ENCODE peak calls at places on chromosomes 4 and X, in eight cellular contexts. N is AG04450, O is heart left ventricle, J is psoas muscle, I is astrocyte, Y is tibial artery, G is left lung, Q is GM12878. A is an unnamed sample.

GRCh38 chr4:77203380-77204197 is 46.6 kb downstream of the CCNG2 start:
- DNase-seq in N (peak; percentile 61), J (peak; percentile 26), Q (peak; percentile 23), I (peak; percentile 62), G (peak; percentile 35), O (peak; percentile 61), Y (peak; percentile 72), A (no peak)

GRCh38 chrX:103674531-103675454 is 11.7 kb downstream of the MORF4L2 start:
- DNase-seq in O (no peak), I (no peak), N (no peak), Q (no peak), Y (no peak), G (no peak), J (no peak), A (no peak)

GRCh38 chr4:57077550-57078311 is 32.5 kb downstream of the IGFBP7 start:
- DNase-seq in G (no peak), O (no peak), I (peak; percentile 93), N (no peak), Y (no peak), Q (no peak), J (no peak), A (no peak)

GRCh38 chr4:108168672-108169562 is at the start of gene LEF1:
- DNase-seq in J (no peak), Q (no peak), N (no peak), O (no peak), I (peak; percentile 34), Y (no peak), G (no peak), A (no peak)

GRCh38 chrX:12788645-12789044 is 2.6 kb upstream of the PRPS2 start:
- DNase-seq in Y (no peak), J (no peak), I (no peak), G (no peak), O (no peak), Q (no peak), N (no peak), A (no peak)

GRCh38 chrX:120302434-120302833 is 8.8 kb downstream of the TMEM255A start:
- DNase-seq in Q (peak; percentile 61), I (no peak), O (no peak), G (peak; percentile 58), Y (no peak), J (no peak), N (no peak), A (peak; percentile 66)

GRCh38 chr4:8777320-8778196 is 94.1 kb downstream of the HMX1 start:
- DNase-seq in Y (no peak), J (no peak), O (no peak), N (no peak), G (no peak), I (no peak), Q (no peak), A (peak; percentile 34)

GRCh38 chrX:151870603-151871002 is 42.1 kb upstream of the MAGEA4 start:
- DNase-seq in Y (no peak), J (no peak), I (peak; percentile 90), O (no peak), G (no peak), Q (no peak), N (peak; percentile 55), A (no peak)

GRCh38 chr4:156598138-156598681 is 373.4 kb downstream of the PDGFC start:
- DNase-seq in G (peak; percentile 43), Y (no peak), O (no peak), I (peak; percentile 87), N (peak; percentile 24), J (no peak), Q (no peak), A (peak; percentile 26)

GRCh38 chrX:131392666-131393065 is 103.6 kb upstream of the IGSF1 start:
- DNase-seq in Q (no peak), Y (no peak), N (no peak), O (no peak), G (no peak), J (no peak), I (no peak), A (no peak)
- H3K9me3 ChIP-seq in Q (no peaks in the 10 kb centered on the region), Y (no peaks in the 10 kb centered on the region), N (peaks cover 3% of the 10 kb centered on the region), O (no peaks in the 10 kb centered on the region), G (no peaks in the 10 kb centered on the region), J (no peaks in the 10 kb centered on the region), I (no peaks in the 10 kb centered on the region), A (no peaks in the 10 kb centered on the region)

GRCh38 chr4:173827707-173828106 is 297.7 kb upstream of the HAND2 start:
- DNase-seq in N (no peak), Y (no peak), Q (no peak), O (no peak), G (no peak), J (no peak), I (no peak), A (no peak)
- TF ChIP-seq CTCF in N (no peak), Y (peak; percentile 10), Q (no peak), O (no peak), G (no peak), J (no peak), I (no peak), A (no peak)

DNA sequence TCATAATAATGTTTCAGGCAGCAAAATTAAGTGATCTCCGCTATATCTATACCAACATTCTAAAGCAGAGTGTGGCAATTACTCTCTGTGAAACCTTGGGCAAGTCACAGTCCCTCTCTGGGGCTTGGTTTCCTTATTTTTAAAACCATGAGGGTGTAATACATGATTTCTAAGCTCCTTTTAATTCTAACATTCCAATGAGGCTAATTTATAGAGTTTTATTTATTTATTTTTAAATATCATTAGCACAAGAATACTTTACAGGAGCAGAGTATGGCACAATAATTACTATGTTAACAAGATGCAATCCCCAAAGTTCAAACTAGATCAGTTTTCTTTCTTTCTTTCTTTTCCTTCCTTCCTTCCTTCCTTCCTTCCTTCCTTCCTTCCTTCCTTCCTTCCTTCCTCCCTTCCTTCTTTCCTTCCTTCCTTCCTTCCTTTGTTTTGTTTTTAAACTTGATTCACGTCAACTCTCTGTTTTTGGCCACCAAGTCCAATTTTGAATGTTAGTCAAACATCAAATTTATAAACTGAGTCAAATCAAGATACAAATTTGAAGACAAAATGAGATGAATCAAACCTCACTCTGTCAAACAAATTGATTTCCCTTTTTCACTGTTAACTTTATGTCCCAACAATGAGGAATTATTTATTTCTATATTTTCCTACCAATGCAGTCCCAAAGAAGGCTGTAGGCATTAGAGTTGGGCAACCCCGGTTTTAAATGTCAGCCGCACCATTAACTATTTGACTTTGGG is 50.2 kb upstream of the GPR174 start:
- DNase-seq in I (no peak), N (no peak), Q (no peak), O (no peak), J (no peak), G (no peak), Y (no peak), A (no peak)
- H3K27me3 ChIP-seq in I (no peaks in the 10 kb centered on the region), N (no peaks in the 10 kb centered on the region), Q (no peaks in the 10 kb centered on the region), O (no peaks in the 10 kb centered on the region), J (peaks cover 4% of the 10 kb centered on the region), G (no peaks in the 10 kb centered on the region), Y (no peaks in the 10 kb centered on the region), A (no peaks in the 10 kb centered on the region)

GRCh38 chr4:14800977-14801376 is 201.3 kb upstream of the CPEB2 start:
- DNase-seq in G (no peak), I (no peak), J (no peak), Q (no peak), O (no peak), N (no peak), Y (no peak), A (no peak)
- H3K9me3 ChIP-seq in G (no peaks in the 10 kb centered on the region), I (peaks cover 7% of the 10 kb centered on the region), J (no peaks in the 10 kb centered on the region), Q (peaks cover 4% of the 10 kb centered on the region), O (no peaks in the 10 kb centered on the region), N (peaks cover 4% of the 10 kb centered on the region), Y (no peaks in the 10 kb centered on the region), A (peaks cover 8% of the 10 kb centered on the region)

GRCh38 chr4:176967586-176967985 is 174.9 kb upstream of the VEGFC start:
- DNase-seq in G (no peak), J (no peak), O (no peak), N (no peak), Y (no peak), Q (no peak), I (no peak), A (no peak)

GRCh38 chr4:176959980-176960379 is 167.3 kb upstream of the VEGFC start:
- DNase-seq in J (no peak), N (no peak), Q (no peak), G (no peak), Y (no peak), I (no peak), O (no peak), A (no peak)

GRCh38 chr4:176969011-176969410 is 176.3 kb upstream of the VEGFC start:
- DNase-seq in Y (no peak), O (no peak), J (no peak), Q (no peak), N (no peak), I (no peak), G (no peak), A (no peak)

GRCh38 chr4:176964116-176964691 is 171.5 kb upstream of the VEGFC start:
- DNase-seq in N (no peak), Y (no peak), G (no peak), Q (no peak), J (no peak), O (no peak), I (no peak), A (no peak)
- TF ChIP-seq CTCF in N (peak; percentile 25), Y (no peak), G (no peak), Q (peak; percentile 25), J (no peak), O (no peak), I (no peak), A (peak; percentile 29)

DNA sequence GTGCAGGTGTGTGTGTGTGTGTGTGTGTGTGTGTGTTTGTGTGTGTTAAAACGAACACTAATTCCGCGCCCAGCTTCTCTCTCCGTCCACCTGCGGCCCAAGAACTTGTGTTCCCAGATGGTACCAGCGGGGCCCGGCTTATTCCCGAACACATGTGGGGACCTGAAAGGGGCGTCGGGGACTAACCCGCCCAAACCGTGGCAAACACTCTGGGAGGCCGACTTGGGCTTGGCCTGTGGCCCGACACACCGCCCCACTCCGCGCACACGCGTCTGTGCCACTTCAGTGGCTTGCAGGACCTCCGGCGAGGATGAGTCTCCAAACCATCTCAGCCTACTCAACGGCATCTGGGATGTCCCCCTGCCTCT is 870 bp upstream of the HHIP start:
- DNase-seq in G (peak; percentile 36), I (no peak), Y (peak; percentile 65), N (no peak), J (peak; percentile 16), Q (no peak), O (no peak), A (peak; percentile 53)
- H3K27me3 ChIP-seq in G (peaks cover 36% of the 10 kb centered on the region), I (no peaks in the 10 kb centered on the region), Y (no peaks in the 10 kb centered on the region), N (no peaks in the 10 kb centered on the region), J (peaks cover 49% of the 10 kb centered on the region), Q (peaks cover 17% of the 10 kb centered on the region), O (peaks cover 6% of the 10 kb centered on the region), A (peaks cover 42% of the 10 kb centered on the region)

DNA sequence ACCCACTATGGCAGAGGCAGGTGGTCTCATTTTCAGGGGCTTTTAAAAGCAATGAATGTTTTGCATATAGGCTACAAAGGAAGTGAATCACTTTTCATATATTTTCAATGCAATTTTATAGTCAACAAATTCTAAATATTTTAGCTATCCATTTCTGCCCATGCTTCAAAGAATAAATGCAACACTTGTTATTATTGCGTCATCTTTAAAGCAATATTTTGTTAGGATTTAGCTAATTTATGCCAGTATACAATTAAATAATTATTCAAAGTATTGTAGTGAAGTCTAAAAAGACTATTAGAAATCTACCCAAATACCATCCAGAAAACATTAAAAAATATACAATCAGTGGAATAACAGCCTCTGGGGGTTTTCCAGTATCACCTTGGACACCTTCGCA is 509.1 kb upstream of the SPANXN1 start:
- DNase-seq in I (no peak), G (no peak), Y (no peak), N (no peak), J (no peak), O (no peak), Q (no peak), A (no peak)
- H3K9me3 ChIP-seq in I (no peaks in the 10 kb centered on the region), G (no peaks in the 10 kb centered on the region), Y (no peaks in the 10 kb centered on the region), N (no peaks in the 10 kb centered on the region), J (no peaks in the 10 kb centered on the region), O (no peaks in the 10 kb centered on the region), Q (no peaks in the 10 kb centered on the region), A (no peaks in the 10 kb centered on the region)

A was measured in lower lobe of right lung.